ENCODE peak calls at places on chromosomes 6 and 20, in four cellular contexts. One of them, this sample, is unnamed.

GRCh38 chr20:50292324-50293243 is 102.0 kb downstream of the CEBPB start:
- DNase-seq in cardiac fibroblast: peak; percentile 98
- DNase-seq in neural crest cell: no peak
- DNase-seq in occipital lobe: peak; percentile 51
- DNase-seq in this sample: no peak

GRCh38 chr6:150394886-150395285 is 26.1 kb downstream of the IYD start:
- DNase-seq in cardiac fibroblast: no peak
- DNase-seq in occipital lobe: no peak
- DNase-seq in neural crest cell: no peak
- DNase-seq in this sample: no peak

GRCh38 chr6:170186006-170186908 is 104.6 kb downstream of the DLL1 start:
- DNase-seq in occipital lobe: no peak
- DNase-seq in neural crest cell: no peak
- DNase-seq in cardiac fibroblast: no peak
- DNase-seq in this sample: peak; percentile 28

GRCh38 chr6:41092421-41093140 is 19.8 kb downstream of the NFYA start:
- DNase-seq in neural crest cell: no peak
- DNase-seq in occipital lobe: no peak
- DNase-seq in cardiac fibroblast: peak; percentile 56
- DNase-seq in this sample: no peak

GRCh38 chr20:1119128-1119505 is 715 bp downstream of the PSMF1 start:
- DNase-seq in neural crest cell: no peak
- DNase-seq in occipital lobe: no peak
- DNase-seq in cardiac fibroblast: no peak
- DNase-seq in this sample: no peak

GRCh38 chr20:21380711-21381110 is 16.6 kb downstream of the NKX2-4 start:
- DNase-seq in occipital lobe: no peak
- DNase-seq in neural crest cell: no peak
- DNase-seq in cardiac fibroblast: no peak
- DNase-seq in this sample: no peak

GRCh38 chr6:33979750-33980149 is 166.1 kb downstream of the GRM4 start:
- DNase-seq in cardiac fibroblast: no peak
- DNase-seq in occipital lobe: no peak
- DNase-seq in neural crest cell: no peak
- DNase-seq in this sample: no peak

GRCh38 chr6:32112436-32112980 is 3.4 kb upstream of the TNXB start:
- DNase-seq in neural crest cell: no peak
- DNase-seq in cardiac fibroblast: peak; percentile 61
- DNase-seq in occipital lobe: no peak
- DNase-seq in this sample: no peak